ENCODE peak calls at places on chromosomes 7 and 10, in seven cellular contexts. V, L, I, D, T, A and P are unnamed samples.
A peak's percentile ranks its signal among the peaks of the same experiment; 100 is the strongest.

GRCh38 chr7:17185690-17186070 is 112.8 kb upstream of the AHR start:
- DNase-seq in V (no peak), L (no peak), I (peak; percentile 74), D (peak; percentile 87), T (no peak), A (peak; percentile 73), P (no peak)

GRCh38 chr7:77935652-77936348 is 137.2 kb downstream of the PHTF2 start:
- DNase-seq in V (no peak), L (no peak), I (no peak), D (no peak), T (no peak), A (peak; percentile 45), P (no peak)

GRCh38 chr7:116552616-116553015 is 27.8 kb downstream of the CAV1 start:
- DNase-seq in V (no peak), L (no peak), I (peak; percentile 76), D (no peak), T (no peak), A (peak; percentile 54), P (no peak)

GRCh38 chr7:17626215-17626614 is 314.1 kb downstream of the SNX13 start:
- DNase-seq in V (no peak), L (no peak), I (no peak), D (no peak), T (no peak), A (no peak), P (no peak)

GRCh38 chr7:73725703-73726466 is 6.4 kb upstream of the STX1A start:
- DNase-seq in V (peak; percentile 91), L (peak; percentile 84), I (peak; percentile 53), D (peak; percentile 83), T (peak; percentile 80), A (peak; percentile 80), P (peak; percentile 91)

GRCh38 chr7:145732521-145732920 is 384.1 kb upstream of the CNTNAP2 start:
- DNase-seq in V (no peak), L (no peak), I (no peak), D (no peak), T (peak; percentile 76), A (no peak), P (no peak)

GRCh38 chr7:112510743-112511110 is 29.9 kb downstream of the LSMEM1 start:
- DNase-seq in V (no peak), L (no peak), I (no peak), D (no peak), T (no peak), A (no peak), P (no peak)

GRCh38 chr7:124432009-124432578 is 333.5 kb downstream of the GPR37 start:
- DNase-seq in V (no peak), L (no peak), I (no peak), D (no peak), T (no peak), A (no peak), P (no peak)

GRCh38 chr7:45677311-45677900 is 103.2 kb downstream of the ADCY1 start:
- DNase-seq in V (no peak), L (no peak), I (no peak), D (no peak), T (no peak), A (no peak), P (no peak)

GRCh38 chr10:95360122-95360715 is 69.4 kb upstream of the PDLIM1 start:
- DNase-seq in V (no peak), L (no peak), I (peak; percentile 34), D (peak; percentile 33), T (no peak), A (no peak), P (no peak)

GRCh38 chr7:155453296-155454182 is 4.4 kb upstream of the EN2 start:
- DNase-seq in V (no peak), L (no peak), I (no peak), D (no peak), T (no peak), A (no peak), P (no peak)

GRCh38 chr7:155452505-155453295 is 5.2 kb upstream of the EN2 start:
- DNase-seq in V (no peak), L (no peak), I (no peak), D (no peak), T (no peak), A (no peak), P (no peak)

GRCh38 chr7:155455132-155455693 is 2.7 kb upstream of the EN2 start:
- DNase-seq in V (no peak), L (no peak), I (no peak), D (no peak), T (no peak), A (no peak), P (no peak)

GRCh38 chr7:155455776-155456516 is 2.0 kb upstream of the EN2 start:
- DNase-seq in V (no peak), L (no peak), I (no peak), D (no peak), T (no peak), A (no peak), P (no peak)

DNA sequence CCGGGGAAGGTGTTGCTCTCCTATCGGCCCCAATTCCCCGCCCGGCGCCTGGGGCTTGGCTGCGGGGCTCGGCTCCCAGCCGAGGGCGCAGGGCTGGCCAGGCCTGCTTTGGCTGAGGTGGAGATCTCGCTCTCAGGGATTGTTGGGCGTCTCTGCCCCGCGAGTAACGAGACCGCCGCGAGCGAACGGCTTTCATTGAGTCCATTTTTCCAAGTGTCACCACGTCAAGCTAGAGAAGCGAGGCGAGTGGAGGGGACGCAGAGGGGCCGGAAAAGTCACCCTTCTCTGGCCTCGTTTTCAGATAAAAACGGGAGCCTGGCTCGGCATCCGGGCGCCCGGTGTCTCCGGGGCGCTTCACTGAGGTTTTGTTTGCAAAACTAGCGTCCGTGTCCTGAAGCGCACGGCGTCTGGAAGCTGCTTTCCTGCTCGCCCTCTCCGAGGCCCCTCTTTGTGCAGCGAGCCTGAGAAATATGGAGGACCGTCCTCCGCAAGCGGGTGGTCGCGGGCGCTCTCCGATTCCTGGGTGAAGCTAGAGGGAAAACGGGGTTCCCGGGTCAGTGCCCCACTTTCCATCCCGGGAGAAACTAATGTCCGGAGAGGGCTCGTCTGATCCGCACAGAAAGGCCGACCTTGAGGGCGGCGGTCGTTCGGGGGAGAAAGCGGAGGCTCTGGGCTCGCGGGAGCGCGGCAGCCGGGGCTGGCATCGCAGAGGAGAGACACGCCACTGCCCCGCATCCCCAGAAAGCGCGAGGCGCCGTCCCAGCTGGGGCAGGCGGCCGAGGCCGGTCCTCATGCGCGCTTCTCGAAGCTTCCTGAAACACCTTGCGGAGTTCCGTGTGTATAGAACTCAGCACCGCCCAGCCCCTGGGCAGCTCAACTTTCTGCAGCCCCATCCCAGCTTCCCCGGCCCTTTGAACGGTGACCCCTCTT is 3.5 kb upstream of the EN2 start:
- DNase-seq in V (no peak), L (no peak), I (no peak), D (no peak), T (peak; percentile 48), A (no peak), P (no peak)
- H3K4me3 ChIP-seq in V (no peak overlapping the region), L (no peak overlapping the region), I (no peak overlapping the region), D (no peak overlapping the region), T (no peak overlapping the region), A (no peak overlapping the region), P (no peak overlapping the region)

GRCh38 chr10:78902815-78903214 is 166.0 kb upstream of the ZMIZ1 start:
- DNase-seq in V (no peak), L (no peak), I (no peak), D (no peak), T (no peak), A (no peak), P (no peak)

GRCh38 chr10:78901694-78902093 is 167.1 kb upstream of the ZMIZ1 start:
- DNase-seq in V (no peak), L (no peak), I (no peak), D (no peak), T (no peak), A (no peak), P (no peak)

GRCh38 chr10:78905015-78905939 is 163.5 kb upstream of the ZMIZ1 start:
- DNase-seq in V (no peak), L (no peak), I (no peak), D (no peak), T (no peak), A (no peak), P (no peak)

GRCh38 chr10:78904196-78904595 is 164.6 kb upstream of the ZMIZ1 start:
- DNase-seq in V (no peak), L (no peak), I (no peak), D (no peak), T (no peak), A (no peak), P (no peak)

GRCh38 chr10:78903351-78903940 is 165.3 kb upstream of the ZMIZ1 start:
- DNase-seq in V (no peak), L (no peak), I (no peak), D (no peak), T (no peak), A (no peak), P (no peak)
- H3K4me3 ChIP-seq in V (no peak overlapping the region), L (no peak overlapping the region), I (no peak overlapping the region), D (no peak overlapping the region), T (no peak overlapping the region), A (no peak overlapping the region), P (no peak overlapping the region)

DNA sequence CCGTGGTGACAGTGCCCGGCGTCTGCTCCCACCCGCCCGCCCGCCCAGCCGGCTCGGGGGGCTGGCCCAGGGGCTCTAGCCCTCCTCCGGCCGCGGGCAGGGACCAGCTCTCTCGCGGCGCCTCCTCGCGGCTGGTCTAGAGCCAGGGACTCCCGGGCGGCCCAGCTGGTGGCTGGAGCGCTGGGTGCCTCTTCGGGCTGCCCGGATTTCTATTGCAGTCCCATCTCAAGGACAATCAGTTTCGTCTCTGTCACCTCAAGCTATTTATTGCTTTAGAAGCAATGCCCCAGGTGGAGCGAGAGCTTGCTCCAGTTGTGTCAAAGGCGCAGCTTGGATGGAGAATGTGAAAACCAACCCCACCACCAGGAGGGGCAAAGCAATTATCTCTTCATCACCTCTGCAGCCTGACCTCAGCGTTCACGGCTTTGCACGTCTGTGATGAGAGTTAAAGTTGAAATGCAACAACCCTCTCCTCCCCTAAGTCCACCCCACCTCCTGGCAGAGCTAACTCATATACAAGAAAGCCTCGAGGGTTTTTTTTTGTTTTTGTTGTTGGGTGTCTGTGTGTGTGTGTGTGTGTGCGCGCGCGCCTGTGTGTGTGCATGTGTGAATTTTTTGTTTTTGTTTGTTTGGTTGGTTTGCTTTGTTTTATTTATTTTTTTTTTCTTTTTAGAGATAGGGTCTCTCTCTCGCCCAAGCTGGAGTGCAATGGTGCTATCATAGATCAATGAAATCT is at the start of gene ITGA8:
- DNase-seq in V (peak; percentile 9), L (no peak), I (no peak), D (peak; percentile 4), T (peak; percentile 83), A (peak; percentile 50), P (no peak)
- H3K4me3 ChIP-seq in V (peak within 1 kb of the TSS; percentile 32), L (no peak within 1 kb of the TSS), I (peak within 1 kb of the TSS; percentile 24), D (no peak within 1 kb of the TSS), T (no peak within 1 kb of the TSS), A (peak within 1 kb of the TSS; percentile 60), P (peak within 1 kb of the TSS; percentile 32)

GRCh38 chr10:93813507-93814465 is 56.0 kb downstream of the LGI1 start:
- DNase-seq in V (peak; percentile 16), L (peak; percentile 2), I (peak; percentile 41), D (peak; percentile 71), T (peak; percentile 71), A (peak; percentile 68), P (peak; percentile 72)

GRCh38 chr10:93815304-93816091 is 57.8 kb downstream of the LGI1 start:
- DNase-seq in V (no peak), L (no peak), I (no peak), D (peak; percentile 46), T (peak; percentile 57), A (no peak), P (no peak)

GRCh38 chr10:93818086-93818485 is 60.4 kb downstream of the LGI1 start:
- DNase-seq in V (no peak), L (no peak), I (no peak), D (no peak), T (no peak), A (no peak), P (no peak)

GRCh38 chr10:93819520-93819919 is 61.8 kb downstream of the LGI1 start:
- DNase-seq in V (no peak), L (no peak), I (no peak), D (no peak), T (no peak), A (no peak), P (no peak)

GRCh38 chr10:93816123-93816747 is 58.5 kb downstream of the LGI1 start:
- DNase-seq in V (peak; percentile 51), L (no peak), I (peak; percentile 47), D (peak; percentile 68), T (peak; percentile 73), A (peak; percentile 84), P (peak; percentile 62)
- H3K4me3 ChIP-seq in V (no peak overlapping the region), L (no peak overlapping the region), I (no peak overlapping the region), D (no peak overlapping the region), T (no peak overlapping the region), A (peak overlapping the region; percentile 59), P (no peak overlapping the region)